ENCODE peak calls at places on chromosomes 7 and 10, in seven cellular contexts. X is GM13977, W is foreskin fibroblast, E is nephron progenitor cell, D is OCI-LY7, U is MM.1S, C is WTC11. A is an unnamed sample.
A peak's percentile ranks its signal among the peaks of the same experiment; 100 is the strongest.

GRCh38 chr10:27360581-27361172 is 120.1 kb upstream of the ACBD5 start:
- DNase-seq in X (peak; percentile 62), W (peak; percentile 47), E (peak; percentile 81), D (peak; percentile 80), U (peak; percentile 77), C (peak; percentile 80), A (peak; percentile 67)

GRCh38 chr10:77513220-77513619 is 124.4 kb downstream of the KCNMA1 start:
- DNase-seq in X (no peak), W (no peak), E (no peak), D (no peak), U (no peak), C (no peak), A (no peak)

GRCh38 chr7:131015131-131015954 is 281.3 kb upstream of the KLF14 start:
- DNase-seq in X (no peak), W (peak; percentile 59), E (no peak), D (no peak), U (no peak), C (no peak), A (no peak)

GRCh38 chr10:21675157-21675796 is 141.2 kb downstream of the MLLT10 start:
- DNase-seq in X (no peak), W (peak; percentile 16), E (peak; percentile 20), D (peak; percentile 40), U (peak; percentile 18), C (peak; percentile 62), A (peak; percentile 15)

GRCh38 chr10:58856508-58857240 is 319.8 kb upstream of the PHYHIPL start:
- DNase-seq in X (no peak), W (peak; percentile 95), E (no peak), D (no peak), U (no peak), C (peak; percentile 15), A (no peak)

GRCh38 chr10:125263551-125263950 is 103.2 kb upstream of the CTBP2 start:
- DNase-seq in X (no peak), W (no peak), E (no peak), D (no peak), U (no peak), C (no peak), A (no peak)

GRCh38 chr10:100766693-100767427 is 21.5 kb downstream of the PAX2 start:
- DNase-seq in X (no peak), W (no peak), E (no peak), D (no peak), U (no peak), C (no peak), A (no peak)

GRCh38 chr7:101804087-101804631 is 13.3 kb upstream of the CUX1 start:
- DNase-seq in X (no peak), W (no peak), E (no peak), D (peak; percentile 65), U (no peak), C (peak; percentile 46), A (no peak)

GRCh38 chr7:90530263-90530662 is 60.8 kb downstream of the PTTG1IP2 start:
- DNase-seq in X (no peak), W (peak; percentile 21), E (no peak), D (no peak), U (no peak), C (no peak), A (no peak)

GRCh38 chr7:50353894-50354595 is 49.5 kb downstream of the IKZF1 start:
- DNase-seq in X (no peak), W (no peak), E (no peak), D (no peak), U (no peak), C (no peak), A (no peak)

GRCh38 chr10:42380926-42381547 is 257.3 kb downstream of the ZNF33B start:
- DNase-seq in X (no peak), W (no peak), E (no peak), D (no peak), U (no peak), C (no peak), A (no peak)

DNA sequence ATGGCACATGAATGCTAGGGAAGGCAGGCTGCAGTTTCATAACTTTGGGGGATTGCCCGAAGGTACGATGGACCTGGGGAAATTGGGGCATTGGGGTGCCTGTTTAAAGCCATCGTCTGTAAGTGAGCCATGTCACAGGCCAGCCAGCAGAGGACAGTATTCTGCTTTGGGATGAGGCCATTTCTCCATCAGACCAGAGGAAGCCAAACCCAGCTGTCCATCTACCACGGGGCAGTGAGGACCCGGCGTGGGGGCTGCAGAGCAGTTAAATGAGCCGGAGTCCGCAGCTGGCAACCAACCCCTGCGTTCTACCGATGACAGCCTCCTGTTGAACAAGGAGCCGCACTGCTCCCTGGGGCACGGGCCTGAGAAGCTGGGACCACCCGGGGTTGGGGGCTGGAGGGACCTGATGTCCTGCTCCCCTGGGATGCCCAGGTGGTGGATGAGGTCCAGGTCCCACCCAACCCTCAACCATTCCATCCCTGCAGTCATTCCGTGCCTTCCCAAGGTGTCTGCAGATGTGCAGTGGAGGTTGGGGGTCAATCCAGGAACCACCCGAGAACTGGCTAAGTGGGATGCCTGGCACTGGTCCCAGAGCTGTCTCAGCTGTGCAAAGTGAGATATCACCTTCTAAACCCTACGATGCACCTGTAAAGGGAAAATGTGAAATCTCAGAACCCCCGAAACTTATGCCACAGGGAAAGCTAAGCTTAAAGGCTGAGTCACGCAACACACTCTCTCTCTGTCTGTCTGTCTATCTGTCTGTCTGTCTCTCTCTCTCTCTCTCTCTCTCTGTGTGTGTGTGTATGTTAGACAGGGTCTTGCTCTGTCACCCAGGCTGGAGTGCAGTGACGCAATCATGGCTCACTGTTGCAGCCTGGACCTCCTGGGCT is 12.1 kb upstream of the RHBDD2 start:
- DNase-seq in X (peak; percentile 82), W (no peak), E (peak; percentile 65), D (peak; percentile 62), U (peak; percentile 80), C (peak; percentile 73), A (peak; percentile 84)
- TF ChIP-seq CTCF in X (peak; percentile 92), W (peak; percentile 89), E (peak; percentile 87), D (peak; percentile 83), U (peak; percentile 93), C (peak; percentile 53), A (peak; percentile 95)

DNA sequence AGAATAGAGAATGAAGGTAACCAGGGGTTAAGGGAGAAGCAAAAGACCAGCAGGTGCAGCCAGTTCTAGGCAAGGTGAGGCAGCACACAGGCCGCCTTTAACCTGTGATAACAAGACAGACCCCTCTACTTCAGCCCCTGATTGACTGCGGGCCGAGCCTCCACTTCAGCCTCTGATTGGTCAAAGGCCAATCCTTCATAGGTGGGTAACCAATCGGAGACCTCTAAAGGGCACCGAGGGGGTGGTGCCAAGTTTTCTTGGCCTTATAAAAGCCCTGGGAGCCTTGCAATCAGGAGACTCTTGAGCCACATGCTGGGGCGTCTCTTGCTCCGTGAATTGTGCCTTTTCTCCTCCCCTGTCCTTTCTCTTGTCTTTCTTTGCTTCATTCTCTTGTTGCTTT is 98.8 kb downstream of the ELFN1 start:
- DNase-seq in X (no peak), W (no peak), E (no peak), D (peak; percentile 50), U (peak; percentile 30), C (peak; percentile 38), A (no peak)
- TF ChIP-seq CTCF in X (no peak), W (no peak), E (no peak), D (no peak), U (no peak), C (no peak), A (no peak)

DNA sequence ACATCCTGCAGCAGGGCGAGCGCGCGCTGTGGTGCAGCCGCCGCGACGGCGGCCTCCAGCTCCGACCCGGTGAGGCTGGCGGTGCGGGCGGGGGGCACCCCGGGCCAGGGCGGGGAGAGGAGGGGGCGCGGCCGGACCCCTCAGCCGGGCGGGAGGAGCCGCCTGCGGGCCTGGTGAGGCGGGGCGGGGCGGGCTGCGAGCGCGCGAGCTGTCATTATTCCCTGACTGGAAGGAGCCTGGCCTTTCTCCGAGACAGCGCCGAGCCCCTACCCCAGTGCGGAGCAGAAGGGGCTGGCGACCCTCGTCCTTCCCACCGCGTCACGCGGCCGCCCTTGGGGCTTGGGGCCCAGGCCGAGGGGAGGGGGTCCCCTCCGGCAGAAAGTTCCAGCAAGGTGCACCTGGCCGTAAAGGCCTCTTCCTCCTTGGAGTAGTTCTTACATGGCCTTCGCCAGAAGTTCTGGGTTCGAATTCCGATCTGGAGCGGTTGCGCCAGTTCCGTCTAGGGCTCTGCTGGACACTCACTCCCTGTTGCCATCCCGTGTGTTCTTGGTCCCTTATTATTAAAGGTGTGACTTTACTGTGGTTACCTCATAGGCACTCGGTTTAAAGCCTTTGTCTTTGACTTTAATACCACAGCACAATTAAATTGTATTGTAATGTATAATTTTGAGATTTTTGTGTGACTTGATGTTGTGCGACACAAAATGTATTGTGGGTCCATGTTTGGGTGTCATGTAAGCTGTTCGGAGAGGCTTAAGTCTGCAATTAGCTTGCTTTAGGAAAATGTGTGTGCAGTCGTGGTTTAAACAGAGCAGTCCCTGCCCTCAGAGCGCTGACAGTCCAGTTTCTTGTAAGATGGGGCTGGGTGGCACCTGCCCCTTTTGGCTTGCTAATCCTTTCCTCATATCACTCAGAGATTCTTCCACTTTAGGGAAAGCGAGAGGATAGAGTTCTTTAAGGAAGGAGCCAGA is 726 bp downstream of the INPP5F start:
- DNase-seq in X (no peak), W (no peak), E (peak; percentile 82), D (no peak), U (no peak), C (peak; percentile 77), A (no peak)
- TF ChIP-seq CTCF in X (no peak), W (no peak), E (no peak), D (no peak), U (no peak), C (no peak), A (no peak)

GRCh38 chr10:82942572-82943091 is 1067.6 kb downstream of the NRG3 start:
- DNase-seq in X (no peak), W (peak; percentile 17), E (no peak), D (no peak), U (no peak), C (no peak), A (no peak)
- TF ChIP-seq CTCF in X (no peak), W (no peak), E (no peak), D (no peak), U (no peak), C (no peak), A (no peak)

GRCh38 chr10:96495544-96495943 is 18.2 kb downstream of the TLL2 start:
- DNase-seq in X (no peak), W (no peak), E (no peak), D (no peak), U (no peak), C (no peak), A (no peak)

GRCh38 chr10:96493254-96493653 is 20.5 kb downstream of the TLL2 start:
- DNase-seq in X (no peak), W (no peak), E (no peak), D (no peak), U (no peak), C (no peak), A (no peak)

GRCh38 chr10:96488161-96488935 is 25.4 kb downstream of the TLL2 start:
- DNase-seq in X (no peak), W (no peak), E (no peak), D (no peak), U (no peak), C (no peak), A (no peak)

GRCh38 chr10:96493871-96494525 is 19.7 kb downstream of the TLL2 start:
- DNase-seq in X (no peak), W (no peak), E (no peak), D (no peak), U (no peak), C (no peak), A (no peak)

GRCh38 chr10:96491303-96491702 is 22.4 kb downstream of the TLL2 start:
- DNase-seq in X (no peak), W (no peak), E (no peak), D (peak; percentile 19), U (no peak), C (no peak), A (no peak)
- TF ChIP-seq CTCF in X (peak; percentile 23), W (no peak), E (no peak), D (peak; percentile 65), U (peak; percentile 10), C (no peak), A (peak; percentile 34)